ENCODE peak calls at places on chromosomes 7 and 10, in six cellular contexts. T is K562, P is IMR-90, M is HepG2, K is HEK293T, B is GM12878. R is an unnamed sample.

GRCh38 chr7:76080211-76080610 is 32.3 kb downstream of the MDH2 start:
- DNase-seq in T (no peak), K (no peak), M (no peak), P (no peak), B (no peak), R (no peak)

GRCh38 chr10:126950401-126951105 is 45.3 kb downstream of the DOCK1 start:
- DNase-seq in K (no peak), T (no peak), B (no peak), P (no peak), M (no peak), R (no peak)

GRCh38 chr7:121558288-121558687 is 162.2 kb upstream of the FAM3C start:
- DNase-seq in P (no peak), K (no peak), M (no peak), B (no peak), T (peak; percentile 24), R (no peak)

GRCh38 chr7:64875658-64876406 is 27.2 kb upstream of the ZNF273 start:
- DNase-seq in T (no peak), P (no peak), M (no peak), B (no peak), K (no peak), R (no peak)

GRCh38 chr7:158741294-158741666 is 36.7 kb upstream of the NCAPG2 start:
- DNase-seq in P (no peak), B (no peak), M (no peak), T (no peak), K (no peak), R (no peak)

GRCh38 chr10:5034588-5034987 is 30.9 kb upstream of the AKR1C2 start:
- DNase-seq in M (no peak), K (no peak), P (no peak), B (no peak), T (no peak), R (no peak)

GRCh38 chr7:101308245-101309085 is 13.1 kb downstream of the IFT22 start:
- DNase-seq in K (peak; percentile 64), P (no peak), T (peak; percentile 87), M (peak; percentile 73), B (no peak), R (peak; percentile 89)

GRCh38 chr10:58641708-58642107 is 129.0 kb downstream of the BICC1 start:
- DNase-seq in P (peak; percentile 88), B (no peak), K (no peak), M (no peak), T (no peak), R (no peak)

GRCh38 chr10:132395704-132396494 is 1.1 kb upstream of the PWWP2B start:
- DNase-seq in T (peak; percentile 51), K (no peak), B (no peak), M (peak; percentile 62), P (no peak), R (no peak)

GRCh38 chr7:135971366-135971725 is 5.8 kb downstream of the MTPN start:
- DNase-seq in M (no peak), K (no peak), T (no peak), B (no peak), P (no peak), R (no peak)

GRCh38 chr7:99740573-99741437 is 5.8 kb upstream of the CYP3A7 start:
- DNase-seq in K (no peak), P (peak; percentile 42), M (peak; percentile 8), B (no peak), T (no peak), R (no peak)

GRCh38 chr10:3231951-3232730 is 59.6 kb upstream of the PITRM1 start:
- DNase-seq in P (peak; percentile 24), K (no peak), B (no peak), T (no peak), M (no peak), R (no peak)

GRCh38 chr7:132489776-132490237 is 86.5 kb downstream of the PLXNA4 start:
- DNase-seq in P (no peak), T (peak; percentile 57), M (no peak), K (no peak), B (no peak), R (no peak)

GRCh38 chr7:22194633-22195273 is 162.2 kb downstream of the RAPGEF5 start:
- DNase-seq in K (no peak), B (no peak), T (no peak), P (no peak), M (no peak), R (no peak)

GRCh38 chr10:129796611-129797420 is 167.3 kb downstream of the EBF3 start:
- DNase-seq in B (no peak), K (no peak), M (no peak), P (no peak), T (no peak), R (no peak)
- TF ChIP-seq BHLHE40 in B (no peak), K (no peak), M (no peak), P (no peak), T (no peak), R (no peak)

GRCh38 chr7:85125679-85126078 is 61.2 kb downstream of the SEMA3D start:
- DNase-seq in B (no peak), P (peak; percentile 20), K (no peak), T (no peak), M (no peak), R (no peak)

GRCh38 chr7:85125160-85125559 is 61.7 kb downstream of the SEMA3D start:
- DNase-seq in K (no peak), B (no peak), P (no peak), T (no peak), M (no peak), R (no peak)

GRCh38 chr7:85130702-85131101 is 56.2 kb downstream of the SEMA3D start:
- DNase-seq in K (no peak), P (no peak), T (no peak), B (no peak), M (no peak), R (no peak)

DNA sequence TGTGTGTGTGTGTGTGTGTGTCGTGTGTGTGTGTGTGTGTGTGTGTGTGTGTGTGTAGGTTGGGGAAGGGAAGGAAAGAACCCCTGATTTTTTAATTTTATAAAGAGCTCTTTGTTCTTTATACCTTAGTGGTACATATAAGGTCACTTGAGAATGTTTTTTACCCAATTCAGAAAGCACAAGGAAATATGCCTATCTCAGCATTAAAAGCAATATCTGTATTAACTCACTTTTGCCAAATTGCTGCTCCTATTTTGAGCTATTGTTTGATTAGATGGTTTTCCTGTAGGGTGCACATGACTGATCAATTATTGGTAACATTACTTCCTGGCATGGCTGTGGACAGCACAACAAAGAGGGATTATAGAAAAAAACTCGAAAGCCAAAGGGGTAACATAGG is 60.5 kb downstream of the SEMA3D start:
- DNase-seq in T (no peak), B (no peak), M (no peak), P (no peak), K (no peak), R (no peak)
- TF ChIP-seq BHLHE40 in T (no peak), B (no peak), M (no peak), P (no peak), K (no peak), R (no peak)

GRCh38 chr7:34039033-34039432 is 133.7 kb downstream of the BMPER start:
- DNase-seq in K (no peak), B (no peak), T (no peak), P (peak; percentile 48), M (no peak), R (no peak)
- TF ChIP-seq BHLHE40 in K (no peak), B (no peak), T (no peak), P (no peak), M (no peak), R (no peak)

DNA sequence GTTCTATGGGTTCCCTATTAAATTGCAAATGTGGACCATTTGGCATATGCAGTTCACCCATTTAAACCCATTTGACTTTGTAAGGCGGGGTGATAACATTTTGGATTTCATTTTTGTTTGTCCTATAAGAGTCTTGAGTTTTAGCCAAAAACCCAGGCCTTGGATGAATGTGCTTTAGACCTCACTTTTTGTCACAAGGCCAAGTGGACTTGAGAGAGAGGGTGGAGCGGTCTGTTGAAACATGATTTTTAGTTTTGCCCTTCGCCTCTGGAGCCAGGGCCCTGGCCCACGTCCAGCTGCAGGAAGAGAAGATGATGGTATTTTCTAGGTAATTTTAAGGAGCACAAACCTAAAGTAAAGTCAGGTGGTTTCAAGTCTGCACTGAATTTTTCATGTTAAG is 260.1 kb downstream of the SLC25A13 start:
- DNase-seq in B (no peak), M (no peak), K (no peak), P (no peak), T (no peak), R (no peak)
- TF ChIP-seq BHLHE40 in B (no peak), M (no peak), K (no peak), P (no peak), T (no peak), R (no peak)

DNA sequence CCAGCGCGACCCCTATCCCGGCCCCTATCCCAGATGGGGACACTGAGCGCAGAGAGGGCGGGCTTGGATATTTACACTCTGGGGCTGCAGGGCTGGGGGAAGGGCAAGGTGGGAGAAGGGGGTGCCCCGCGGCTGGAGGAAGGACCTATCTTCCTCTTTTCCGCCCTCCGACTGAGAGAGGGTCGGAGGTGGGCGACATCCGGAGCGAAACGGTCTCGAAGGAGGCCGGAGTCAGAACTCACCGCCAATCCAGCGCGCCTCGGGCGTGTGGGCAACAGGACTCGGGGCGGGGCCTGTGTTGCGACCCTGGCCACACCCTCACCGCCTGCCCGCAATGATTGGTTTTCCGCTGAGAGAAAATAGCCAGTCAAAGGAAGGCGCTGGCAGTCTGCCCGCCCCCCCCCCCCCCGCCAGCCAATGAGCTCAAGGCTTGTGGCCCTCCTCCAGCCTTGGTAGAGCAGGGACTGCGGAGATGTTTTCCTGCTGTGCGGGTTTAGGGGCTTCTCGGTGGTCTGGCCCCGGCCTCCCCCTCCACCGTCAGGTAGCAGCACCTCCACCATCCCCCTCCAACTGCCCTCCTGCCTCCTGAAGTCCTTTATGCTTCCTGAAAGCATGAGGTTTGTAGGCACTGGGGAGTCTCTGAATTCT is at the start of gene METTL27:
- DNase-seq in P (peak; percentile 91), M (peak; percentile 86), K (peak; percentile 95), B (peak; percentile 53), T (peak; percentile 97), R (peak; percentile 98)
- TF ChIP-seq BHLHE40 in P (no peak), M (no peak), K (no peak), B (no peak), T (no peak), R (no peak)

DNA sequence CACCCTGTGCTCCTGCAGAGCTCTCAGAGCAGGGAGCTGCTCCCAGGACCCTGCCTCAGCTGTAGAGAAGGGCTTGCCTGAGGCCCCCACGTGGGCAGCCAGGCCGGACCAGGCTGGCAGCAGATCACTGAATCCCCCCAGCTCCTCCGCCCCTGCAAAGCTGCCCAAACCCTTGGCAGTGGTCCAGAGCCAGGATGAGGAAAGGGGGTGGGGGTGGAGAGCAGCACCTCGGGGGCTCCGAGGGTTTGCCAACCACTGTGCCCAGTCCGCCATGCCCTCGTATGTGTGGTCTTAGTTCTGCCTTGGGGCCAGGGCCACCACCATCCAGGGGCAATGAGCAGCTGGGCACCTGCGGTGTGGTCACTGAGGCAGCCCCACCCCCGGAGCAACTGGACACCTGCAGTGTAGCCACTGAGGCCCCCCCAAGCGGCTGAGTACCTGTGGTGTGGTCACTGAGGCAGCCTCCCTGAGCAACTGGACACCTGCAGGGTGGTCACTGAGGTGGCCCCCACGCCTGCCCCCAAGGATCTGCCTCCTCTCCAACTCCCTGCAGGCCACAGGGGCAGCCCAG is 90.8 kb downstream of the TCERG1L start:
- DNase-seq in P (no peak), M (no peak), B (no peak), T (no peak), K (no peak), R (no peak)
- TF ChIP-seq BHLHE40 in P (no peak), M (no peak), B (no peak), T (no peak), K (no peak), R (no peak)

DNA sequence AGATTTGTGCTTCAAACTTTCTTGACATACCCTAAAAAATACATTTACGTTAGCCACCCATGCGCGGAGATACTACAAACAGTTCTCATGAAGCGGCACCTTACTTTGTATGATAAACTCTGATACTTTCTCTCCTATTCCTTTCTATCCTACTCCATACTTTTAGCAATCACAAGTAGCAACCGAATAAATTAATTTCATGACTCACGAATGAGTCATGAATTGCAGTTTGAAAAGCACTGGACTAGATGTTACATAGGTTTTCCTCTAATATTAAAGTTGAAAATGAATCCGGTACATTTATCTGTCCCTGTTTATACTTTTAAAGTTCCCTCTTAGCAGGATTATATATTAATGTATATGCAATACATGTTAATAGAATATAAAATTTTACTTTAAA is 67.6 kb downstream of the CUBN start:
- DNase-seq in T (no peak), B (no peak), K (no peak), P (peak; percentile 90), M (no peak), R (peak; percentile 7)
- TF ChIP-seq BHLHE40 in T (no peak), B (no peak), K (no peak), P (peak; percentile 56), M (no peak), R (no peak)